ENCODE peak calls at places on chromosome 3, in six cellular contexts. N is mesendoderm, L is trophoblast cell, C is neuronal stem cell, X is mesenchymal stem cell, V is IMR-90. M is an unnamed sample. For H3K79me1, the result is how much of the 10 kb centered on the place peaks cover.

GRCh38 chr3:130423064-130423463 is 77.6 kb downstream of the COL6A5 start:
- DNase-seq in V (no peak), L (no peak), X (no peak), C (no peak), N (no peak), M (no peak)

GRCh38 chr3:64220161-64220560 is 5.1 kb downstream of the PRICKLE2 start:
- DNase-seq in X (peak), N (no peak), L (no peak), C (no peak), V (peak), M (no peak)

GRCh38 chr3:88031543-88032148 is 27.2 kb downstream of the CGGBP1 start:
- DNase-seq in X (peak), V (peak), N (no peak), L (peak), C (no peak), M (no peak)

GRCh38 chr3:11757441-11757875 is 89.2 kb downstream of the TAMM41 start:
- DNase-seq in N (no peak), L (peak), C (no peak), X (peak), V (peak), M (no peak)

GRCh38 chr3:12227833-12228232 is 61.0 kb upstream of the PPARG start:
- DNase-seq in L (peak), N (no peak), V (peak), C (no peak), X (peak), M (no peak)

GRCh38 chr3:34106879-34107278 is 308.4 kb downstream of the PDCD6IP start:
- DNase-seq in C (peak), L (peak), V (no peak), X (no peak), N (peak), M (peak)

GRCh38 chr3:36362973-36363372 is 17.3 kb upstream of the STAC start:
- DNase-seq in C (no peak), N (peak), X (peak), L (peak), V (peak), M (peak)

GRCh38 chr3:183664913-183665381 is 29.5 kb downstream of the KLHL24 start:
- DNase-seq in C (no peak), X (peak), V (peak), L (no peak), N (no peak), M (no peak)

GRCh38 chr3:173398111-173398479 is 551 bp downstream of the NLGN1 start:
- DNase-seq in L (peak), X (no peak), C (no peak), N (peak), V (no peak), M (no peak)

GRCh38 chr3:170741756-170742530 is 128.1 kb downstream of the RPL22L1 start:
- DNase-seq in X (peak), N (peak), L (peak), C (no peak), V (no peak), M (no peak)

GRCh38 chr3:188635258-188636038 is 481.5 kb downstream of the LPP start:
- DNase-seq in C (no peak), N (peak), X (peak), L (no peak), V (peak), M (no peak)

GRCh38 chr3:13121553-13122001 is 48.3 kb upstream of the IQSEC1 start:
- DNase-seq in C (no peak), N (no peak), X (no peak), L (no peak), V (no peak), M (no peak)

GRCh38 chr3:186612721-186613636 is at the start of gene AHSG:
- DNase-seq in L (no peak), V (no peak), C (no peak), X (no peak), N (no peak), M (no peak)

GRCh38 chr3:43090238-43090637 is 15.6 kb downstream of the POMGNT2 start:
- DNase-seq in X (no peak), V (no peak), N (no peak), L (no peak), C (no peak), M (no peak)

GRCh38 chr3:52026016-52026415 is 30.3 kb upstream of the RPL29 start:
- DNase-seq in X (no peak), L (no peak), N (no peak), C (no peak), V (no peak), M (no peak)

GRCh38 chr3:189171707-189172106 is at the start of gene TPRG1:
- DNase-seq in V (no peak), L (no peak), C (no peak), N (no peak), X (no peak), M (no peak)

GRCh38 chr3:157544501-157545139 is 41.4 kb upstream of the VEPH1 start:
- DNase-seq in C (no peak), V (peak), N (no peak), L (peak), X (no peak), M (no peak)

GRCh38 chr3:119662604-119663377 is 2.4 kb upstream of the POPDC2 start:
- DNase-seq in C (no peak), N (no peak), L (no peak), V (peak), X (no peak), M (no peak)

GRCh38 chr3:139640456-139640855 is 37.3 kb downstream of the NMNAT3 start:
- DNase-seq in L (no peak), C (no peak), X (no peak), V (no peak), N (no peak), M (no peak)

GRCh38 chr3:13379191-13379830 is 40.8 kb downstream of the NUP210 start:
- DNase-seq in V (peak), C (no peak), N (no peak), X (peak), L (peak), M (no peak)

GRCh38 chr3:164196477-164196876 is 881.8 kb downstream of the SI start:
- DNase-seq in L (no peak), N (no peak), V (no peak), C (no peak), X (no peak), M (no peak)

GRCh38 chr3:122681294-122682015 is 816 bp downstream of the PARP14 start:
- DNase-seq in L (peak), C (no peak), X (peak), V (no peak), N (peak), M (peak)

GRCh38 chr3:120404876-120405275 is 45.9 kb downstream of the FSTL1 start:
- DNase-seq in L (no peak), V (peak), C (no peak), N (no peak), X (no peak), M (no peak)

GRCh38 chr3:72010044-72010443 is 225.1 kb upstream of the PROK2 start:
- DNase-seq in X (no peak), C (no peak), L (no peak), V (no peak), N (no peak), M (no peak)

GRCh38 chr3:101979033-101979432 is 129.7 kb downstream of the NFKBIZ start:
- DNase-seq in X (no peak), C (no peak), N (no peak), L (no peak), V (no peak), M (no peak)

GRCh38 chr3:53478166-53478830 is 16.1 kb upstream of the CACNA1D start:
- DNase-seq in X (no peak), C (no peak), V (no peak), L (no peak), N (no peak), M (no peak)

GRCh38 chr3:54321515-54321914 is 199.2 kb downstream of the CACNA2D3 start:
- DNase-seq in C (peak), V (no peak), X (no peak), N (peak), L (no peak), M (no peak)

GRCh38 chr3:179949428-179949827 is 87.3 kb downstream of the PEX5L start:
- DNase-seq in X (no peak), C (no peak), N (no peak), V (no peak), L (no peak), M (no peak)

GRCh38 chr3:126114406-126115386 is 30.8 kb upstream of the SLC41A3 start:
- DNase-seq in V (no peak), C (no peak), X (no peak), N (no peak), L (no peak), M (peak)

GRCh38 chr3:34569437-34569836 is 771.0 kb downstream of the PDCD6IP start:
- DNase-seq in C (no peak), V (no peak), N (peak), L (no peak), X (no peak), M (no peak)

GRCh38 chr3:9897408-9898372 is 5.0 kb upstream of the IL17RE start:
- DNase-seq in C (no peak), V (peak), X (peak), N (no peak), L (no peak), M (no peak)

GRCh38 chr3:13637953-13638352 is 89.0 kb downstream of the FBLN2 start:
- DNase-seq in L (no peak), V (no peak), N (no peak), C (no peak), X (no peak), M (no peak)

GRCh38 chr3:4251412-4251811 is 51.8 kb upstream of the SETMAR start:
- DNase-seq in V (no peak), N (no peak), X (no peak), L (no peak), C (no peak), M (no peak)

GRCh38 chr3:55487376-55488241 is 503 bp upstream of the WNT5A start:
- DNase-seq in N (peak), L (peak), C (peak), X (peak), V (peak), M (peak)
- H3K79me1 ChIP-seq in N (under half), L (under half), C (under half), X (under half), V (under half), M (under half)

DNA sequence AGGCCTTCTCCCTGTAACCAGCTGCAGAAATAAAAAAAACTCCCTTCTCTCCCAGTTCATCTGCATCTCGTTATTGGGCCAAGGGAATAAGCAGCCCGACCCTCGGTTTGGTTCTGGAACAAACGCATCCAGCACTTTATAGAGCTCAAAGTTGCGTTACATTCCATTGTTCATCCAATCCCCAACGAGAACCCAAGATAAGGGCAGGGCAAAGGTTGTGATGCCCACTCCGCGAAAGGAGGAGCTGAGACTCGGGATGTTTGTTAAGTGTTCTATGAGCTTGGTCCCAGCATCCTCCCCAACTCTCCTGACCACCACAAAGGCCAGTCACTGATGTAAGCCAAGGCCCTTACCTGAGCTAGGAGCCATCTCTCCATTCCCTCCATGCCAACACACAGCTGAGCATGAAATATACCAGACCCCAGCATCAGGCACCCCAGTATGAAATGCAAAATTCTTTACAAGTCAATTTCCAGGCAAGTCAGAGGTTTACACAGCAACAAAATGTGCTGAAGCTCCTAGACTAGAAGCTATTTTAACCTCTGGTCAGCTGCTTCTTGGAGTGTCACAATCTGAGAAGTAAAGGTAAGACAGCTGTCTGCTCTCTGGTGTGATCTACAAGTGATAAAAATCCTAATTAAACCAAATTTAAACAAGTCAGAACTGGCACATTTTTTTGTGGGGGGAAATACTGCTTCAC is 17.9 kb downstream of the CCDC12 start:
- DNase-seq in N (no peak), X (no peak), L (no peak), C (no peak), V (no peak), M (no peak)
- H3K79me1 ChIP-seq in N (half or more), X (under half), L (under half), C (under half), V (under half), M (under half)

GRCh38 chr3:46955157-46955556 is 21.4 kb downstream of the CCDC12 start:
- DNase-seq in L (no peak), N (no peak), C (no peak), X (no peak), V (no peak), M (no peak)
- H3K79me1 ChIP-seq in L (under half), N (half or more), C (under half), X (under half), V (under half), M (under half)

DNA sequence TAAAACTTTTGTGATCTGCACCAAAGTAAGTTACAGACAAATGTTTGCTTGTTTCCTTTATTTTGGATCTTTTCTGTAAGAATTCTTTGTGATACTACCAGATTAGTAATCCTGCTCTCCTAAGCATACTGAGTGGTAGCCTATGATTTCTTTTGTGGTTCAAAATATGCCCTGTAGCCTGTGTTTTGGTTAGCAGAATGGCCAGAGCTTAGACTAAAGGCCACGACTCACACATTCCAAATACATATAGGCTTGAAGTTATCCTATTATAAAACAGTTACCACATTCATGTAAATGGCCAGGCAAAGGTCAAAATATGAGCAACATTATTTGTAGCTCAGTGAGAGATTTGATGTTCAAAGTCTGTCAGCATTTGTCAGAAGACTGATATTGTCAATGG is 84.4 kb downstream of the MITF start:
- DNase-seq in X (no peak), C (no peak), L (no peak), V (peak), N (no peak), M (no peak)
- H3K79me1 ChIP-seq in X (under half), C (under half), L (under half), V (under half), N (under half), M (under half)

GRCh38 chr3:46955801-46956259 is 20.7 kb downstream of the CCDC12 start:
- DNase-seq in N (no peak), V (peak), C (no peak), X (peak), L (no peak), M (no peak)
- H3K79me1 ChIP-seq in N (half or more), V (under half), C (under half), X (under half), L (under half), M (under half)

GRCh38 chr3:86772699-86773098 is 218.2 kb downstream of the VGLL3 start:
- DNase-seq in L (no peak), C (no peak), N (no peak), V (no peak), X (no peak), M (no peak)

GRCh38 chr3:86771741-86772512 is 219.0 kb downstream of the VGLL3 start:
- DNase-seq in C (no peak), N (no peak), L (no peak), V (no peak), X (no peak), M (no peak)

GRCh38 chr3:86774082-86774691 is 216.8 kb downstream of the VGLL3 start:
- DNase-seq in N (no peak), C (no peak), X (peak), V (peak), L (peak), M (no peak)
- H3K79me1 ChIP-seq in N (under half), C (under half), X (under half), V (under half), L (under half), M (under half)

M was measured in H9.